ENCODE peak calls at places on chromosomes 12 and 14, in four cellular contexts. One of them, this sample, is unnamed.

GRCh38 chr12:124013073-124013472 is 40.1 kb downstream of the ZNF664 start:
- DNase-seq in HCT116: no peak
- DNase-seq in H1: no peak
- DNase-seq in K562: no peak
- DNase-seq in this sample: no peak

GRCh38 chr12:45388545-45388944 is 172.7 kb downstream of the ANO6 start:
- DNase-seq in HCT116: peak
- DNase-seq in H1: no peak
- DNase-seq in K562: peak
- DNase-seq in this sample: peak

GRCh38 chr12:117072106-117072505 is 27.1 kb downstream of the TESC start:
- DNase-seq in HCT116: no peak
- DNase-seq in H1: no peak
- DNase-seq in K562: no peak
- DNase-seq in this sample: no peak

GRCh38 chr12:111775205-111776193 is 8.8 kb downstream of the ALDH2 start:
- DNase-seq in HCT116: no peak
- DNase-seq in H1: no peak
- DNase-seq in K562: peak
- DNase-seq in this sample: peak

GRCh38 chr14:69877492-69877891 is 1.7 kb upstream of the SMOC1 start:
- DNase-seq in HCT116: peak
- DNase-seq in H1: no peak
- DNase-seq in K562: peak
- DNase-seq in this sample: peak

GRCh38 chr12:94566345-94566744 is 84.0 kb downstream of the TMCC3 start:
- DNase-seq in HCT116: no peak
- DNase-seq in H1: no peak
- DNase-seq in K562: no peak
- DNase-seq in this sample: no peak

GRCh38 chr12:115166698-115167315 is 482.8 kb upstream of the TBX3 start:
- DNase-seq in HCT116: no peak
- DNase-seq in H1: no peak
- DNase-seq in K562: no peak
- DNase-seq in this sample: no peak

GRCh38 chr12:63841611-63842010 is 2.9 kb upstream of the SRGAP1 start:
- DNase-seq in HCT116: no peak
- DNase-seq in H1: no peak
- DNase-seq in K562: no peak
- DNase-seq in this sample: no peak

GRCh38 chr14:100106260-100106659 is 41.0 kb downstream of the EVL start:
- DNase-seq in HCT116: no peak
- DNase-seq in H1: no peak
- DNase-seq in K562: no peak
- DNase-seq in this sample: no peak

GRCh38 chr14:50524731-50525510 is 7.4 kb downstream of the MAP4K5 start:
- DNase-seq in HCT116: no peak
- DNase-seq in H1: no peak
- DNase-seq in K562: no peak
- DNase-seq in this sample: peak

GRCh38 chr14:30005114-30005698 is 77.6 kb upstream of the PRKD1 start:
- DNase-seq in HCT116: no peak
- DNase-seq in H1: no peak
- DNase-seq in K562: peak
- DNase-seq in this sample: peak

GRCh38 chr12:29164477-29165163 is 15.5 kb downstream of the FAR2 start:
- DNase-seq in HCT116: no peak
- DNase-seq in H1: no peak
- DNase-seq in K562: peak
- DNase-seq in this sample: no peak

GRCh38 chr12:40208707-40209106 is 16.1 kb upstream of the LRRK2 start:
- DNase-seq in HCT116: no peak
- DNase-seq in H1: no peak
- DNase-seq in K562: no peak
- DNase-seq in this sample: no peak

GRCh38 chr12:118206107-118206412 is 70.1 kb downstream of the PEBP1 start:
- DNase-seq in HCT116: no peak
- DNase-seq in H1: no peak
- DNase-seq in K562: no peak
- DNase-seq in this sample: no peak

GRCh38 chr14:89504602-89505320 is 87.7 kb upstream of the FOXN3 start:
- DNase-seq in HCT116: no peak
- DNase-seq in H1: peak
- DNase-seq in K562: no peak
- DNase-seq in this sample: no peak

GRCh38 chr14:49497725-49498348 is 88.3 kb downstream of the RPS29 start:
- DNase-seq in HCT116: peak
- DNase-seq in H1: no peak
- DNase-seq in K562: peak
- DNase-seq in this sample: peak

GRCh38 chr12:55877824-55878223 is 35.1 kb upstream of the MMP19 start:
- DNase-seq in HCT116: no peak
- DNase-seq in H1: no peak
- DNase-seq in K562: no peak
- DNase-seq in this sample: no peak

GRCh38 chr12:57722716-57723629 is 15.6 kb downstream of the AGAP2 start:
- DNase-seq in HCT116: no peak
- DNase-seq in H1: peak
- DNase-seq in K562: no peak
- DNase-seq in this sample: no peak

GRCh38 chr12:795305-795704 is 42.9 kb downstream of the WNK1 start:
- DNase-seq in HCT116: no peak
- DNase-seq in H1: no peak
- DNase-seq in K562: no peak
- DNase-seq in this sample: no peak

GRCh38 chr12:996881-997280 is 5.9 kb downstream of the ERC1 start:
- DNase-seq in HCT116: no peak
- DNase-seq in H1: no peak
- DNase-seq in K562: no peak
- DNase-seq in this sample: no peak

GRCh38 chr12:104622942-104623341 is 166.2 kb downstream of the CHST11 start:
- DNase-seq in HCT116: no peak
- DNase-seq in H1: no peak
- DNase-seq in K562: no peak
- DNase-seq in this sample: no peak

GRCh38 chr14:73741386-73741875 is 27.2 kb upstream of the PNMA1 start:
- DNase-seq in HCT116: no peak
- DNase-seq in H1: peak
- DNase-seq in K562: peak
- DNase-seq in this sample: no peak

GRCh38 chr12:132140918-132141841 is 2.9 kb downstream of the DDX51 start:
- DNase-seq in HCT116: no peak
- DNase-seq in H1: no peak
- DNase-seq in K562: no peak
- DNase-seq in this sample: no peak

GRCh38 chr12:116520801-116521471 is 38.2 kb upstream of the MAP1LC3B2 start:
- DNase-seq in HCT116: no peak
- DNase-seq in H1: no peak
- DNase-seq in K562: no peak
- DNase-seq in this sample: no peak

GRCh38 chr14:99971087-99971928 is 93.9 kb upstream of the EVL start:
- DNase-seq in HCT116: peak
- DNase-seq in H1: peak
- DNase-seq in K562: peak
- DNase-seq in this sample: peak

DNA sequence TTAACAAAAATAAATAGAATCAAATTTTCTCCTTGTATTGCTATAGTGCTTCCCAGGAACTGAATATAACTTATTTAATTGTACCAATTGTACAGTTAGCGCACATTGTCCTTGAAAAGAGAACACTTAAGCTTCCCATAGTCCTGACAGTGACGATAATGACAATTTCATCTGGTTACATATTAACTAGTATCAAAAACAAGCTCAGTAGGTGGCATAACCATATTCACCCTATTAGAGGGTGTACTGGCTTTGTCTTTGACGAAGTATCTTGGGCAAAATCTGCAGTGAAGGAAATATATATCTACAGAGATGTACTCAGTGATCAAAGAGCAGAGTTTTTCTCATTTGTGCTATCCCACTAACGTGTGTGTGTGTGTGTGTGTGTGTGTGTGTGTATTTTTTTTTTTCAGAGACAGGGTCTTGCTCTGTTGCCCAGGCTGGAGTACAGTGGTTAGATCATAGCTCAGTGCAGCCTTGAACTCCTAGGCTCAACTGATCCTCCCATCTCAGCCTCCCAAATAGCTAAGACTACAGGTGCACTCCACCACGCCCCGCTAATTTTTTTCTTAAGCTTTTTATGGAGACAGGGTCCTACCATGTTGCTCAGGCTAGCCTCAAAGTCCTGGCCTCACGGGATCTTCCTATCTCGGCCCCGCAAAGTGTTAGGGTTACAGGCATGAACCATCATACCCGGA is 4.9 kb upstream of the A2M start:
- DNase-seq in HCT116: no peak
- DNase-seq in H1: no peak
- DNase-seq in K562: no peak
- DNase-seq in this sample: no peak
- TF ChIP-seq JUND in HCT116: no peak
- TF ChIP-seq JUND in H1: no peak
- TF ChIP-seq JUND in K562: no peak
- TF ChIP-seq JUND in this sample: no peak

DNA sequence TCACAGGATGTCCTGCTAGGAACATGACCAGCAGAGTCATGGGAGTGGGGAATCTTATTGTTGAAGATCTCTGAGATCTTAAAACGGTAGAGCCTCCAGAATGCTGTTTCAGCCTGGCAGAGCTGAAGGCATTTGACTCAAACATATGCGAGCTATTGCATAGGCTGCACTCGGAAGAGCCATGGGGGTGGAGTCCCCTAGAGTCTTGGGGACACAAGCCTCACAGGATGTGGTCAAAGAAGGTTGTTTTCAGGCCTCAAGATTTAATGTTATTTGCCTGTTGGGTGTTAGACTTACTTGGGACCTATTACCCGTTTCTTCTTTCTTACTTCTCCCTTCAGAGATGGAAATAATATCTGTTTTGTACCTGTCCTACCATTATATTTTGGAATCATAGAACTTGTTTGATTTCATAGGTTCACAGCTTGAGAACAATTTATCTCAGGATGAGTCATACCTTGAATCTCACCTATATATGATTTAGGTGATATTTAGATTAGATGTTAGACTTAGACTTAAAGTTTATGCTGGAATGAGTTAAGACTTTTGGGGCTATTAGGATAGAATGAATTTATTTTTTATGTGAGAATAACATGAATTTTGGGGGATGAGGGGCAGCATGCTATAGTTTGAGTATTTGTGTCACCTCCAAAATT is 172.2 kb upstream of the ATP2B1 start:
- DNase-seq in HCT116: no peak
- DNase-seq in H1: no peak
- DNase-seq in K562: no peak
- DNase-seq in this sample: no peak
- TF ChIP-seq JUND in HCT116: no peak
- TF ChIP-seq JUND in H1: no peak
- TF ChIP-seq JUND in K562: no peak
- TF ChIP-seq JUND in this sample: no peak

GRCh38 chr14:71328183-71328582 is 420.9 kb downstream of the PCNX1 start:
- DNase-seq in HCT116: no peak
- DNase-seq in H1: no peak
- DNase-seq in K562: no peak
- DNase-seq in this sample: no peak
- TF ChIP-seq JUND in HCT116: no peak
- TF ChIP-seq JUND in H1: no peak
- TF ChIP-seq JUND in K562: no peak
- TF ChIP-seq JUND in this sample: no peak

GRCh38 chr14:75060420-75060819 is 3.4 kb downstream of the ACYP1 start:
- DNase-seq in HCT116: no peak
- DNase-seq in H1: no peak
- DNase-seq in K562: no peak
- DNase-seq in this sample: no peak

GRCh38 chr14:75064205-75064567 is 362 bp upstream of the ACYP1 start:
- DNase-seq in HCT116: no peak
- DNase-seq in H1: no peak
- DNase-seq in K562: no peak
- DNase-seq in this sample: no peak

GRCh38 chr14:75063491-75064204 is at the start of gene ACYP1:
- DNase-seq in HCT116: peak
- DNase-seq in H1: peak
- DNase-seq in K562: peak
- DNase-seq in this sample: peak

GRCh38 chr14:75063013-75063412 is 811 bp downstream of the ACYP1 start:
- DNase-seq in HCT116: no peak
- DNase-seq in H1: no peak
- DNase-seq in K562: no peak
- DNase-seq in this sample: no peak

DNA sequence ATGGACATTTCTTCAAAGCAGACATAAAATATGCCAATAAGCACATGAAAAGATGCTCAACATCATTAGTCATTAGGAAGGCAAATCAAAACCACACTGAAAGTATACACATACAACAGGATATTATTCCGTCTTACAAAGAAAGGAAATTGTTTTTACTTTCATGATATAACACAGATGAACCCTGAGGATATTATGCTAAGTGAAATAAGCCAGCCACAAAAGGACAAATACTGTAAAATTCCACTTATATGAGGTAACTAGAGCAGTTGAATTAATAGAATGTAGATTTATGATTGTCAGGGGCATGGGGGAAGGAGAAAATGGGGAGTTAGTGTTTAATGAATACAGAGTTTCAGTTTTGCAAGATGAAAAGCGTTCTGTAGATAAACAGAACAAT is 4.2 kb downstream of the ACYP1 start:
- DNase-seq in HCT116: no peak
- DNase-seq in H1: no peak
- DNase-seq in K562: no peak
- DNase-seq in this sample: no peak
- TF ChIP-seq JUND in HCT116: no peak
- TF ChIP-seq JUND in H1: no peak
- TF ChIP-seq JUND in K562: no peak
- TF ChIP-seq JUND in this sample: no peak

DNA sequence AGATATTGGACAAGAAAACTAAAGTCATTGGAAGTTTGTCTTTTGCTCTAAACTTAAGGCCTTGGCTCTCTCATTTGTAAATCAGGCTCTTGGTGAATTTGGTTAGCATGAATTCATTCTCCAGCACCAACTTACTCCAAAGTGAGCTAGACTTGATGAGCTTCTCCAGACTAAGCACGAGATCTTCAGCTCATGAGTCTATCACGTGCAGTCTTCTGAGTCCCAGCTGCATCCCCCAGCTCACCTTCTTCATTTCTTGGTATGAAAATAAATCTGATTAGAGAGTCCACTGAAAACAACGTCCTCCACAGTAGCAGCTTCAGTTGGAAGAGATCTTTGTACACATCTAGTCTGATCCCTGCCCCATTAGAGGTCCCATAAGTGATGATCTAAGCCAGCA is 52.5 kb upstream of the DDX11 start:
- DNase-seq in HCT116: no peak
- DNase-seq in H1: no peak
- DNase-seq in K562: no peak
- DNase-seq in this sample: no peak
- TF ChIP-seq JUND in HCT116: no peak
- TF ChIP-seq JUND in H1: no peak
- TF ChIP-seq JUND in K562: no peak
- TF ChIP-seq JUND in this sample: no peak